ENCODE peak calls at places on chromosome 18, in seven cellular contexts. D is adrenal gland, U is vagina, X is K562, S is right lobe of liver, L is IMR-90, C is fibroblast of lung. T is an unnamed sample. For H3K27me3, the result is how much of the 10 kb centered on the place peaks cover.

GRCh38 chr18:70154591-70155194 is 50.8 kb downstream of the RTTN start:
- DNase-seq in S (no peak), U (no peak), X (no peak), L (peak), C (peak), D (no peak), T (no peak)

GRCh38 chr18:54263904-54264336 is 5.4 kb upstream of the POLI start:
- DNase-seq in S (no peak), D (no peak), L (no peak), C (no peak), X (no peak), U (no peak), T (no peak)

GRCh38 chr18:56627991-56628390 is 10.4 kb downstream of the TXNL1 start:
- DNase-seq in C (no peak), S (no peak), D (no peak), X (no peak), L (peak), U (no peak), T (no peak)

GRCh38 chr18:46343940-46344372 is 239.8 kb downstream of the HAUS1 start:
- DNase-seq in L (no peak), D (no peak), X (peak), U (no peak), C (no peak), S (peak), T (no peak)

GRCh38 chr18:2715990-2716389 is 60.5 kb downstream of the SMCHD1 start:
- DNase-seq in S (no peak), X (no peak), L (peak), D (no peak), U (no peak), C (peak), T (no peak)

GRCh38 chr18:27599202-27599829 is 414.2 kb upstream of the CHST9 start:
- DNase-seq in X (peak), C (peak), S (peak), D (peak), U (no peak), L (peak), T (peak)

GRCh38 chr18:54946149-54946581 is 13.1 kb downstream of the CCDC68 start:
- DNase-seq in S (peak), C (peak), L (peak), X (peak), U (no peak), D (peak), T (no peak)

GRCh38 chr18:27803957-27804356 is 373.0 kb downstream of the CDH2 start:
- DNase-seq in C (no peak), L (no peak), S (no peak), X (no peak), D (no peak), U (no peak), T (no peak)

GRCh38 chr18:63016270-63016669 is 300.9 kb downstream of the PHLPP1 start:
- DNase-seq in X (peak), C (peak), U (no peak), S (no peak), L (peak), D (peak), T (peak)

GRCh38 chr18:37483984-37484892 is 81.4 kb downstream of the CELF4 start:
- DNase-seq in L (no peak), D (no peak), X (no peak), U (no peak), C (no peak), S (no peak), T (no peak)

GRCh38 chr18:62710417-62710816 is 4.9 kb upstream of the PHLPP1 start:
- DNase-seq in L (peak), D (no peak), S (no peak), X (no peak), C (no peak), U (no peak), T (no peak)

GRCh38 chr18:47779381-47779780 is 151.1 kb downstream of the SMAD2 start:
- DNase-seq in X (no peak), U (peak), L (no peak), C (no peak), D (no peak), S (no peak), T (no peak)

GRCh38 chr18:45997689-45998088 is 30.6 kb upstream of the EPG5 start:
- DNase-seq in U (no peak), D (no peak), X (no peak), C (no peak), L (no peak), S (no peak), T (no peak)

GRCh38 chr18:62717850-62718229 is 2.5 kb downstream of the PHLPP1 start:
- DNase-seq in S (no peak), D (no peak), L (peak), C (peak), X (no peak), U (no peak), T (no peak)

GRCh38 chr18:50606609-50607008 is 46.7 kb downstream of the MAPK4 start:
- DNase-seq in D (no peak), X (no peak), U (no peak), S (no peak), L (no peak), C (no peak), T (no peak)

GRCh38 chr18:36532394-36532793 is 234.9 kb downstream of the FHOD3 start:
- DNase-seq in X (no peak), L (peak), C (no peak), D (no peak), S (no peak), U (no peak), T (no peak)

GRCh38 chr18:13178976-13179375 is 39.6 kb upstream of the LDLRAD4 start:
- DNase-seq in U (no peak), L (peak), X (peak), S (no peak), C (no peak), D (no peak), T (no peak)

GRCh38 chr18:56789004-56789888 is 138.1 kb downstream of the WDR7 start:
- DNase-seq in C (peak), U (no peak), X (peak), S (no peak), L (peak), D (no peak), T (peak)

GRCh38 chr18:78123144-78123909 is 856.3 kb upstream of the SALL3 start:
- DNase-seq in L (no peak), U (no peak), X (no peak), S (no peak), D (no peak), C (no peak), T (no peak)

GRCh38 chr18:76264851-76265250 is 230.2 kb downstream of the ZNF516 start:
- DNase-seq in C (no peak), X (no peak), D (no peak), U (no peak), L (no peak), S (no peak), T (no peak)
- TF ChIP-seq CTCF in C (no peak), X (no peak), D (no peak), U (no peak), L (no peak), S (no peak), T (no peak)

GRCh38 chr18:76489081-76489480 is 6.0 kb downstream of the ZNF516 start:
- DNase-seq in S (no peak), C (no peak), L (peak), X (no peak), D (no peak), U (no peak), T (no peak)
- H3K27me3 ChIP-seq in S (under half), C (under half), L (under half), X (under half), D (under half), U (under half), T (under half)

GRCh38 chr18:58247363-58247834 is 203.4 kb downstream of the NEDD4L start:
- DNase-seq in U (no peak), X (no peak), C (peak), L (peak), D (no peak), S (no peak), T (peak)
- H3K4me3 ChIP-seq in U (peak), X (no peak), C (peak), L (no peak), D (no peak), S (no peak), T (peak)

DNA sequence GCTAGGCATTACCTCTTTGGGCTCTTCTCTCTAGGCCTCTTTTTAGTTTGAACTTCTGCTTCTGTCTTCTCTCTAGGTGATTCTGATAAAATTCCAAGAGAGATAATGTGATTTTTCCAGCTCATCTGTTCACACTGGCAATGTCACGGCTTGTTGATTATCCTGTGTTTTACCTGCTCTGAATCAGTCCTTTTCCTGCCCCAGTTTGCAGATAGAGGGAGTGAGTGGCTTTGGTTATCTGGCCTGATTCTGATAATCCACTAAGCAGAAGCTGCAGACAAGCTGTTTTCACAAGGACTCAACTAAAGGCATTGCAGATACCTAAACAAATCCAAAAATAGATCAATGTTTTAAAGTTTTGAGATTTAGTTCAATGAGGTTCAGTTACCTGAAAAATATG is 111.9 kb downstream of the DCC start:
- DNase-seq in X (no peak), D (no peak), U (no peak), S (no peak), L (no peak), C (no peak), T (no peak)
- TF ChIP-seq CTCF in X (no peak), D (no peak), U (no peak), S (no peak), L (no peak), C (no peak), T (no peak)

GRCh38 chr18:10454800-10455550 is 540 bp downstream of the APCDD1 start:
- DNase-seq in D (no peak), C (peak), S (peak), X (no peak), L (peak), U (no peak), T (no peak)

GRCh38 chr18:10455726-10456453 is 1.5 kb downstream of the APCDD1 start:
- DNase-seq in X (no peak), C (no peak), D (no peak), L (no peak), U (no peak), S (no peak), T (no peak)

GRCh38 chr18:10453885-10454772 is at the start of gene APCDD1:
- DNase-seq in C (peak), X (no peak), L (no peak), U (no peak), D (peak), S (peak), T (no peak)

GRCh38 chr18:10450986-10451385 is 3.4 kb upstream of the APCDD1 start:
- DNase-seq in C (no peak), X (no peak), L (no peak), S (no peak), U (no peak), D (no peak), T (no peak)

GRCh38 chr18:10453261-10453884 is 1.1 kb upstream of the APCDD1 start:
- DNase-seq in L (no peak), U (no peak), S (no peak), D (no peak), X (no peak), C (no peak), T (no peak)
- H3K27me3 ChIP-seq in L (under half), U (under half), S (under half), D (under half), X (under half), C (under half), T (under half)

T was measured in BE2C.